ENCODE peak calls at places on chromosomes 12 and 14, in eight cellular contexts. Q is dorsolateral prefrontal cortex, F is cardiac muscle cell, S is NCI-H510A treated with DMSO at 0.1 percent for 48 hours, W is M059J, Z is RCC 7860, Y is adipocyte, M is stomach. T is an unnamed sample.

GRCh38 chr14:24670594-24670993 is 36.6 kb upstream of the GZMB start:
- DNase-seq in Q (no peak), Y (no peak), W (no peak), F (no peak), Z (no peak), S (no peak), M (no peak), T (no peak)

GRCh38 chr12:57836442-57837375 is 9.8 kb downstream of the CTDSP2 start:
- DNase-seq in Z (no peak), Q (no peak), M (peak), S (peak), Y (peak), W (peak), F (peak), T (peak)

GRCh38 chr12:3568695-3569094 is 77.7 kb downstream of the PRMT8 start:
- DNase-seq in Q (no peak), Z (no peak), S (no peak), W (no peak), F (no peak), M (no peak), Y (no peak), T (no peak)

GRCh38 chr12:63294327-63294632 is 143.3 kb upstream of the AVPR1A start:
- DNase-seq in S (no peak), Y (peak), Z (peak), F (peak), W (peak), M (no peak), Q (no peak), T (peak)

GRCh38 chr12:78181544-78182162 is 351.0 kb downstream of the NAV3 start:
- DNase-seq in W (no peak), M (no peak), S (peak), Y (peak), Q (peak), F (peak), Z (no peak), T (no peak)

GRCh38 chr12:8033153-8034044 is 883 bp downstream of the FOXJ2 start:
- DNase-seq in Q (peak), M (no peak), Y (peak), W (peak), S (no peak), Z (peak), F (peak), T (peak)

GRCh38 chr14:55131782-55132181 is 2.7 kb downstream of the LGALS3 start:
- DNase-seq in Y (peak), Z (no peak), F (peak), Q (no peak), W (peak), S (no peak), M (no peak), T (no peak)

GRCh38 chr14:23580152-23580926 is 1.7 kb upstream of the JPH4 start:
- DNase-seq in F (no peak), Z (no peak), M (peak), Q (no peak), Y (no peak), S (no peak), W (no peak), T (peak)

GRCh38 chr14:43535231-43535838 is 971.7 kb downstream of the FSCB start:
- DNase-seq in S (no peak), Y (no peak), M (no peak), W (no peak), F (no peak), Z (no peak), Q (no peak), T (no peak)

GRCh38 chr12:131598717-131599116 is 112.2 kb upstream of the SFSWAP start:
- DNase-seq in F (no peak), Q (no peak), S (no peak), Y (no peak), Z (no peak), W (no peak), M (no peak), T (no peak)

GRCh38 chr12:113684053-113684907 is 212.6 kb upstream of the LHX5 start:
- DNase-seq in M (no peak), Z (no peak), S (no peak), F (peak), Q (no peak), Y (no peak), W (peak), T (peak)

GRCh38 chr14:23061995-23062394 is 4.7 kb upstream of the CDH24 start:
- DNase-seq in W (peak), F (peak), S (no peak), M (peak), Q (no peak), Z (peak), Y (peak), T (peak)

GRCh38 chr14:44297437-44297836 is 209.6 kb downstream of the FSCB start:
- DNase-seq in S (no peak), F (no peak), M (no peak), Q (no peak), Y (no peak), W (no peak), Z (no peak), T (no peak)

GRCh38 chr14:95432152-95433093 is 84.0 kb downstream of the SYNE3 start:
- DNase-seq in W (peak), M (peak), Z (no peak), Y (peak), F (peak), S (peak), Q (peak), T (peak)

GRCh38 chr14:89374908-89375307 is 42.1 kb downstream of the FOXN3 start:
- DNase-seq in W (no peak), M (no peak), S (no peak), Z (no peak), Y (no peak), F (no peak), Q (no peak), T (no peak)

GRCh38 chr14:21405097-21405496 is 21.3 kb upstream of the SUPT16H start:
- DNase-seq in W (peak), S (no peak), F (peak), Y (no peak), M (no peak), Z (no peak), Q (no peak), T (peak)

GRCh38 chr12:31558521-31558920 is 32.4 kb downstream of the DENND5B start:
- DNase-seq in S (no peak), F (no peak), Q (no peak), Y (peak), W (peak), Z (no peak), M (no peak), T (no peak)

GRCh38 chr12:42027537-42027936 is 117.1 kb downstream of the GXYLT1 start:
- DNase-seq in M (no peak), S (no peak), W (no peak), Q (no peak), Z (no peak), F (no peak), Y (no peak), T (no peak)

GRCh38 chr14:68970096-68970612 is 8.9 kb downstream of the ACTN1 start:
- DNase-seq in Z (no peak), W (peak), Y (no peak), S (no peak), Q (no peak), F (no peak), M (no peak), T (no peak)

GRCh38 chr12:43241971-43242370 is 310.0 kb downstream of the ADAMTS20 start:
- DNase-seq in Q (no peak), M (no peak), W (peak), Y (peak), S (no peak), Z (no peak), F (peak), T (no peak)

GRCh38 chr14:77151918-77152588 is 10.5 kb upstream of the ZDHHC22 start:
- DNase-seq in Y (peak), F (peak), W (peak), Z (peak), S (peak), Q (no peak), M (no peak), T (peak)

GRCh38 chr14:95300697-95301526 is 18.8 kb downstream of the CLMN start:
- DNase-seq in F (no peak), M (no peak), S (no peak), Z (no peak), Q (peak), Y (no peak), W (no peak), T (no peak)

GRCh38 chr14:104114421-104115130 is 23.8 kb upstream of the KIF26A start:
- DNase-seq in Z (no peak), Y (no peak), W (no peak), F (no peak), M (peak), Q (peak), S (no peak), T (no peak)

T was measured in HT1080.